ENCODE peak calls at places on chromosome 4, in four cellular contexts. B, N, F and G are unnamed samples. For H3K4me1, the result is how much of the 10 kb centered on the place peaks cover.

GRCh38 chr4:145619639-145619996 is 433 bp downstream of the MMAA start:
- DNase-seq in B (no peak), N (no peak), F (peak), G (peak)

GRCh38 chr4:184318852-184319251 is 101.2 kb upstream of the ENPP6 start:
- DNase-seq in B (no peak), N (no peak), F (no peak), G (no peak)

GRCh38 chr4:184448828-184449227 is 25.5 kb downstream of the IRF2 start:
- DNase-seq in B (peak), N (no peak), F (peak), G (no peak)

GRCh38 chr4:138948918-138949317 is 66.7 kb upstream of the NOCT start:
- DNase-seq in B (no peak), N (no peak), F (no peak), G (no peak)

GRCh38 chr4:76962406-76963135 is 13.0 kb downstream of the SEPTIN11 start:
- DNase-seq in B (no peak), N (no peak), F (no peak), G (peak)

GRCh38 chr4:140012688-140013087 is 141.3 kb downstream of the MAML3 start:
- DNase-seq in B (peak), N (peak), F (peak), G (peak)

GRCh38 chr4:54058171-54058570 is 6.2 kb downstream of the CHIC2 start:
- DNase-seq in B (no peak), N (no peak), F (no peak), G (no peak)

GRCh38 chr4:91256043-91256442 is 1047.7 kb upstream of the GRID2 start:
- DNase-seq in B (peak), N (no peak), F (no peak), G (no peak)

GRCh38 chr4:100489316-100489715 is 28.5 kb downstream of the EMCN start:
- DNase-seq in B (no peak), N (no peak), F (no peak), G (peak)

GRCh38 chr4:18366762-18367358 is 345.3 kb upstream of the LCORL start:
- DNase-seq in B (peak), N (no peak), F (no peak), G (peak)

GRCh38 chr4:125277827-125278226 is 36.9 kb upstream of the FAT4 start:
- DNase-seq in B (no peak), N (no peak), F (no peak), G (no peak)

GRCh38 chr4:110610940-110611785 is 11.7 kb downstream of the PITX2 start:
- DNase-seq in B (no peak), N (no peak), F (no peak), G (no peak)

DNA sequence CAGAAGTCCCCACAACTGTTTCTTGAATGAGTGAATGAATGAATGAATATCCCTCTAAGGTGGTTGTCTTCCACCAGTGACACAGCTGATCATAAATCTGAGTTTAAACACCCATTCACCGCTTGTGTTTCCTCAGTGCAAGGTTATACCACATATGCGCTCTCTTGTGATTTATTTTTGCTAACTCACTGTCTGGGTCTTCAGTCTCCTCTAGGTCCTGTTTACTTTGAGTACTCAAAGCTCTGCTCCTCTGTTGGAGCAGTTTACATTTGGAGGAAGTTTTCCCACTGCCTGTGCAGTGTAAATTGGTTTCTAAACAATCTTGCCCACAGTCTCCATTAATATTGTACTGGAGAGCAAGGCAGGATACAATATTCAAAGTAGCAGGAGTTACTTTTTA is 212.7 kb upstream of the JADE1 start:
- DNase-seq in B (no peak), N (no peak), F (no peak), G (no peak)
- H3K4me1 ChIP-seq in B (under half), N (under half), F (under half), G (under half)

DNA sequence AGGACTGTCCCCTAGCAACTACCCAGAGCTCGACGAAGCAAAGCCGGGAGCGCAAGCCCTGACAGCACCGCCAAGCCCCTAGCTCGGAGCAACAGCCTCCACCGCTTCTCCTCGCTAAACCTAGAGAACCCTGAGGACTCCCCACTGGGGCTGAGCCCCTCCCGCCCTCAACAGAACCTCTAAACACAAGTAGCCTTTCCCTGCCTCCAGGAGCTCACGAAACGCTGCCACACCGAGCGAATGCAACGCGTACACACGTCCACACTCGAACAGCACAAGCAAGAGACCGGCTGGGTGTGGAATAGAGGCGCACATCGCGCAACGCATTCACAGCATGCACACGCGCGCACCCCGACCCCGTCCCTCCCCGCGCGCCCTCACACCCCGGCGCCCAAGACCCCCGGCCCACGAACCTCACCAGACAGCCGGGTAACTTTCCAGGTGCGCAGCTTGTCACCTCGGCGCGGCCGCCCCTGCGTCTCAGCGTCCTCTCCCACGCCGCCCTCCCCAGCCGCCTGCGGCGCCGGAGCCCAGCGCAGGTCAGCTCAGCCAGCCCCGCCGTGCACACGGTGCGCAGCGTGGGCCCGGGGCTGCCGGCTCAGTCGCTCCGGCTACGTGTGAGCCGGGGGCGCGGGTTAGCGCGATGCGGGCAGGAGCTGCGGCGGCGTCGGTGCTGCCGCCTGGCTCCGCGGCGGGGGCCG is 354 bp downstream of the PRKG2 start:
- DNase-seq in B (peak), N (no peak), F (no peak), G (peak)
- H3K4me3 ChIP-seq in B (peak), N (no peak), F (peak), G (peak)

DNA sequence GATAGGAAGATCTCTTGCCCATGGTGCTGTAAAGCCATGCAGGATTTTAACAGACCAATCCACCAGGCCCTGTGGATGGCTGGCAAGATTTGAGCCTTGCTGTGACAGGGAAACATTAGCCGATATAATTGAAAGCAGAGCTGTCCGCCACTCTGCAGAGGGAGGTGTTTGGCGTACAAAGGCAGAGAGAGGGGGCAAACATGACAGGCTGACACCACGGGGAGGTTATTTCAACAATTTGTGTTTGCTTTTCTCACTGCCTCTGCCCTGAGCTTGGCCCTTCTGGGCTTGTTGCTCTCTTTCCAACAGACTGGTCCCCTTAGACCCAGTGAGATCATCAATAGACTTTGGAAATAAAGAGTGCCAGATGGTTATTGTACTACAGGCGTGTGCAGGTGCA is 59.4 kb downstream of the CLNK start:
- DNase-seq in B (no peak), N (no peak), F (no peak), G (no peak)
- H3K4me1 ChIP-seq in B (under half), N (under half), F (under half), G (under half)

GRCh38 chr4:123811763-123812390 is 415.3 kb downstream of the SPRY1 start:
- DNase-seq in B (no peak), N (no peak), F (no peak), G (no peak)
- H3K4me3 ChIP-seq in B (no peak), N (no peak), F (no peak), G (no peak)

GRCh38 chr4:15656038-15656470 is 897 bp upstream of the FBXL5 start:
- DNase-seq in B (peak), N (no peak), F (no peak), G (peak)
- H3K4me1 ChIP-seq in B (under half), N (under half), F (under half), G (under half)

DNA sequence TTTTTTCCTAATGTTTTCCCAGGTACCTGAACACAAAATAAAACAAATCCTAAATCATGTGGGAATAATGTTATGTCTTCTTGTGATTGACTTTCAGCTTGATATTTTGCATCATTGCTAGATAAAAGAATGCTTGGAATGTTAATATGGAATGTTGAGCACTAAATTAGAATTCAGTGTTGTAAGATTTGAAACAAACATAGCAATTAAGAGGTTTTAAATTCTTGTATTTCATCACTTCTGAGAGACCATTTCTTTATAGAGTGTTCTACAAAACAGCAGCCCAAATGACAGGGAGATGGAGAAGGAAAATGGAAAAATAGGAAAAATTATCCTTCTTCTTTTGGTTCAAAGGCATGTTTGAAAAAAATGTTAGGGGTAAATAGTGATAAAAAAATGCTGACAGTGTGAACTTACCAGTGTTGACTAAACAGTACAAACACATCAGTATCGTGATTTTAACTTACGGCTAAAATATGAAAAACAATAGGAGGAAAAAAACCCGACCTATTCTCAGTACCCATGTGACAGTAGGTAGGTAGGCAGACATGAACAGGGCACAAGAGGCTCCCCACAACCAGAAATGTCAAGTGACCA is 102.6 kb upstream of the PDE5A start:
- DNase-seq in B (no peak), N (no peak), F (no peak), G (no peak)
- H3K4me3 ChIP-seq in B (no peak), N (no peak), F (no peak), G (no peak)